ENCODE peak calls at places on chromosome 14, in eight cellular contexts. M is lower lobe of right lung, R is right lobe of liver, C is HCT116, Q is AG04450, D is transverse colon, F is Peyer's patch, W is neural progenitor cell. I is an unnamed sample.

GRCh38 chr14:94677747-94678146 is 65.6 kb downstream of the SERPINA3 start:
- DNase-seq in W (no peak), F (no peak), C (no peak), R (peak; percentile 26), M (no peak), D (no peak), Q (no peak), I (peak; percentile 17)

GRCh38 chr14:90999299-90999698 is 61.1 kb downstream of the RPS6KA5 start:
- DNase-seq in F (no peak), C (no peak), Q (no peak), M (no peak), D (no peak), W (peak; percentile 38), R (no peak), I (no peak)

GRCh38 chr14:53591816-53592215 is 364.8 kb downstream of the BMP4 start:
- DNase-seq in C (no peak), W (no peak), R (no peak), D (no peak), F (no peak), Q (no peak), M (no peak), I (no peak)

GRCh38 chr14:95034806-95035205 is 122.5 kb downstream of the DICER1 start:
- DNase-seq in C (no peak), Q (no peak), F (no peak), M (no peak), D (no peak), W (no peak), R (no peak), I (peak; percentile 11)

GRCh38 chr14:76518366-76518765 is 142.4 kb downstream of the ESRRB start:
- DNase-seq in Q (no peak), M (no peak), W (no peak), D (no peak), C (no peak), R (no peak), F (no peak), I (no peak)

GRCh38 chr14:40629144-40629543 is 977.5 kb upstream of the LRFN5 start:
- DNase-seq in D (no peak), Q (no peak), W (no peak), C (no peak), R (no peak), M (no peak), F (no peak), I (no peak)

GRCh38 chr14:97218713-97219355 is 421.7 kb downstream of the VRK1 start:
- DNase-seq in F (no peak), C (no peak), M (no peak), W (peak; percentile 79), R (no peak), Q (no peak), D (no peak), I (no peak)

GRCh38 chr14:101876539-101876938 is 87.8 kb upstream of the DYNC1H1 start:
- DNase-seq in D (peak; percentile 83), M (peak; percentile 81), F (peak; percentile 95), C (no peak), R (no peak), Q (no peak), W (no peak), I (peak; percentile 73)

GRCh38 chr14:90844321-90844720 is 28.1 kb upstream of the TTC7B start:
- DNase-seq in Q (no peak), D (no peak), W (no peak), M (no peak), C (no peak), F (no peak), R (no peak), I (peak; percentile 13)

GRCh38 chr14:32711103-32711680 is 227.5 kb upstream of the NPAS3 start:
- DNase-seq in D (no peak), Q (no peak), M (no peak), C (peak; percentile 6), F (no peak), R (no peak), W (peak; percentile 76), I (no peak)

GRCh38 chr14:62943202-62943601 is 102.1 kb downstream of the KCNH5 start:
- DNase-seq in D (no peak), R (no peak), F (no peak), Q (no peak), W (no peak), M (no peak), C (no peak), I (no peak)

GRCh38 chr14:97798204-97798603 is 1001.0 kb downstream of the VRK1 start:
- DNase-seq in D (no peak), W (no peak), F (no peak), M (no peak), Q (no peak), R (no peak), C (no peak), I (no peak)

GRCh38 chr14:52950410-52950897 is 396 bp downstream of the FERMT2 start:
- DNase-seq in D (peak; percentile 38), Q (no peak), M (peak; percentile 56), C (no peak), R (peak; percentile 68), W (peak; percentile 74), F (no peak), I (peak; percentile 77)

GRCh38 chr14:68945190-68945584 is 33.9 kb downstream of the ACTN1 start:
- DNase-seq in C (no peak), D (no peak), Q (no peak), M (no peak), R (no peak), W (no peak), F (no peak), I (no peak)
- H3K27ac ChIP-seq in C (no peak overlapping the region), D (peak overlapping the region; percentile 93), Q (no peak overlapping the region), M (no peak overlapping the region), R (peak overlapping the region; percentile 49), W (no peak overlapping the region), F (peak overlapping the region; percentile 77), I (peak overlapping the region; percentile 6)

GRCh38 chr14:73239463-73240241 is 2.3 kb downstream of the PAPLN start:
- DNase-seq in M (peak; percentile 59), C (no peak), F (no peak), W (peak; percentile 67), R (peak; percentile 57), Q (no peak), D (peak; percentile 41), I (no peak)
- H3K4me3 ChIP-seq in M (peak overlapping the region; percentile 64), C (no peak overlapping the region), F (peak overlapping the region; percentile 37), W (peak overlapping the region; percentile 37), R (peak overlapping the region; percentile 10), Q (peak overlapping the region; percentile 35), D (no peak overlapping the region), I (peak overlapping the region; percentile 43)

DNA sequence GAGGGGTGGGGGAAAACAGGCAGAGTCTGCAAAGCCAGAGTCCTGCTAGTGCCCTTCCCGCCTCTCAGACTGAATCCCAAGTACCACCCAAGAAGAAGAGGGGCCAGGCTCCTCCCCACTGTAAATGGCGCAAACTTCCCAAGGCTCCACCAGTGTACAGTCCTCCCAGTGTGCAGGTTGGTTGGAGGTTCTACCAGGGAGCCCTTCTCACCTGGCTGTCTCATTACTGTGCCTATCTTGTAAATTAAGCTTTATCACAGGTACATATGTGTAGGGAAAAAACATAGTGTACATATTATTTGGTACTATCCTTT is 189.7 kb downstream of the FSCB start:
- DNase-seq in F (no peak), W (no peak), C (no peak), R (no peak), Q (no peak), M (no peak), D (no peak), I (no peak)
- H3K27ac ChIP-seq in F (no peak overlapping the region), W (no peak overlapping the region), C (peak overlapping the region; percentile 47), R (no peak overlapping the region), Q (peak overlapping the region; percentile 52), M (no peak overlapping the region), D (no peak overlapping the region), I (no peak overlapping the region)

GRCh38 chr14:20631023-20631820 is 10.3 kb downstream of the OR6S1 start:
- DNase-seq in C (no peak), Q (peak; percentile 27), R (no peak), F (no peak), M (no peak), W (peak; percentile 70), D (peak; percentile 37), I (no peak)
- H3K4me3 ChIP-seq in C (peak overlapping the region; percentile 53), Q (peak overlapping the region; percentile 51), R (no peak overlapping the region), F (peak overlapping the region; percentile 37), M (peak overlapping the region; percentile 40), W (peak overlapping the region; percentile 61), D (no peak overlapping the region), I (peak overlapping the region; percentile 31)

DNA sequence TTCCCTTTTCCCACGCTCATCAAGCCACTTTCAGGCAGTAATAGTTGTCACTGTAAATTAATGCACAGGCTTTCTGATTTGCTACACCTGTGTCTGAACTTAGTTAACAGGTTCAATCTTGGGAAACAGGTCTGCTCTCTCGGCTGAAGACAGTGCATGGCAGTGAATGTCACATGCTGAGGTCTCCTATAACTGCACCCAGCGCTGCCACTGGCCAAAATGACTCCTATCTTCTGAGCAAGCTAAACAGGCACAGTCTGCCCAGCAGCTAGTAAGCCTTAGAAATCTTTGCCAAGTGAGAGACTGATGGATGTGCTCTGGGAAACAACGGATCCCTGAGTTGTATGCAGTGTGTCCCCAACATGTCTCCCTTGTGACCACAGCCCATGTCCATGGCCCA is 25.2 kb upstream of the FOXN3 start:
- DNase-seq in R (no peak), Q (no peak), D (no peak), F (no peak), M (no peak), C (no peak), W (no peak), I (no peak)
- H3K27ac ChIP-seq in R (no peak overlapping the region), Q (no peak overlapping the region), D (no peak overlapping the region), F (no peak overlapping the region), M (no peak overlapping the region), C (no peak overlapping the region), W (no peak overlapping the region), I (no peak overlapping the region)